ENCODE peak calls at places on chromosomes 5 and 9, in four cellular contexts. Y, R, A and O are unnamed samples. For H3K4me1, the result is how much of the 10 kb centered on the place peaks cover.

GRCh38 chr9:16062542-16063240 is 509.8 kb downstream of the CCDC171 start:
- DNase-seq in Y (peak), R (no peak), A (peak), O (no peak)

GRCh38 chr9:114071197-114071795 is 6.8 kb downstream of the AMBP start:
- DNase-seq in Y (no peak), R (no peak), A (no peak), O (no peak)

GRCh38 chr5:78530342-78531096 is 118.1 kb downstream of the LHFPL2 start:
- DNase-seq in Y (peak), R (no peak), A (peak), O (no peak)

GRCh38 chr9:37010180-37010579 is 23.9 kb downstream of the PAX5 start:
- DNase-seq in Y (no peak), R (no peak), A (no peak), O (no peak)

GRCh38 chr9:38141751-38142150 is 72.7 kb upstream of the SHB start:
- DNase-seq in Y (peak), R (no peak), A (peak), O (no peak)

GRCh38 chr5:4243865-4244264 is 648.2 kb downstream of the IRX1 start:
- DNase-seq in Y (no peak), R (no peak), A (no peak), O (no peak)

GRCh38 chr9:23502004-23502403 is 324.0 kb downstream of the ELAVL2 start:
- DNase-seq in Y (no peak), R (no peak), A (no peak), O (no peak)

GRCh38 chr5:58490397-58491072 is 700 bp upstream of the GAPT start:
- DNase-seq in Y (no peak), R (no peak), A (no peak), O (no peak)

GRCh38 chr5:68515514-68515913 is 300.0 kb downstream of the PIK3R1 start:
- DNase-seq in Y (no peak), R (peak), A (no peak), O (no peak)

GRCh38 chr9:86713456-86713855 is 233.8 kb downstream of the GAS1 start:
- DNase-seq in Y (peak), R (no peak), A (peak), O (no peak)

GRCh38 chr9:124510650-124511425 is 3.6 kb upstream of the NR5A1 start:
- DNase-seq in Y (peak), R (no peak), A (no peak), O (no peak)

GRCh38 chr5:96387616-96388015 is 45.4 kb downstream of the PCSK1 start:
- DNase-seq in Y (no peak), R (no peak), A (no peak), O (no peak)

GRCh38 chr5:10502130-10502529 is 60.5 kb downstream of the ROPN1L start:
- DNase-seq in Y (no peak), R (no peak), A (no peak), O (no peak)

GRCh38 chr5:137706841-137707240 is 29.0 kb downstream of the KLHL3 start:
- DNase-seq in Y (peak), R (no peak), A (peak), O (no peak)

GRCh38 chr9:81634915-81635516 is 54.3 kb downstream of the TLE1 start:
- DNase-seq in Y (peak), R (no peak), A (peak), O (no peak)

GRCh38 chr5:39274388-39275085 is 55.2 kb upstream of the FYB1 start:
- DNase-seq in Y (no peak), R (no peak), A (peak), O (peak)

GRCh38 chr5:4855889-4856288 is 284.2 kb upstream of the ADAMTS16 start:
- DNase-seq in Y (no peak), R (no peak), A (no peak), O (no peak)

GRCh38 chr5:146622391-146622790 is 106.4 kb upstream of the GPR151 start:
- DNase-seq in Y (no peak), R (peak), A (no peak), O (no peak)

GRCh38 chr9:2824564-2824963 is 19.3 kb downstream of the PUM3 start:
- DNase-seq in Y (no peak), R (peak), A (no peak), O (no peak)

GRCh38 chr5:178538624-178539344 is 51.4 kb downstream of the COL23A1 start:
- DNase-seq in Y (no peak), R (no peak), A (no peak), O (no peak)

GRCh38 chr5:178536541-178537466 is 53.4 kb downstream of the COL23A1 start:
- DNase-seq in Y (no peak), R (no peak), A (no peak), O (no peak)

GRCh38 chr5:178535299-178536175 is 54.7 kb downstream of the COL23A1 start:
- DNase-seq in Y (no peak), R (no peak), A (peak), O (no peak)

GRCh38 chr5:178540526-178540925 is 49.7 kb downstream of the COL23A1 start:
- DNase-seq in Y (no peak), R (no peak), A (no peak), O (no peak)

DNA sequence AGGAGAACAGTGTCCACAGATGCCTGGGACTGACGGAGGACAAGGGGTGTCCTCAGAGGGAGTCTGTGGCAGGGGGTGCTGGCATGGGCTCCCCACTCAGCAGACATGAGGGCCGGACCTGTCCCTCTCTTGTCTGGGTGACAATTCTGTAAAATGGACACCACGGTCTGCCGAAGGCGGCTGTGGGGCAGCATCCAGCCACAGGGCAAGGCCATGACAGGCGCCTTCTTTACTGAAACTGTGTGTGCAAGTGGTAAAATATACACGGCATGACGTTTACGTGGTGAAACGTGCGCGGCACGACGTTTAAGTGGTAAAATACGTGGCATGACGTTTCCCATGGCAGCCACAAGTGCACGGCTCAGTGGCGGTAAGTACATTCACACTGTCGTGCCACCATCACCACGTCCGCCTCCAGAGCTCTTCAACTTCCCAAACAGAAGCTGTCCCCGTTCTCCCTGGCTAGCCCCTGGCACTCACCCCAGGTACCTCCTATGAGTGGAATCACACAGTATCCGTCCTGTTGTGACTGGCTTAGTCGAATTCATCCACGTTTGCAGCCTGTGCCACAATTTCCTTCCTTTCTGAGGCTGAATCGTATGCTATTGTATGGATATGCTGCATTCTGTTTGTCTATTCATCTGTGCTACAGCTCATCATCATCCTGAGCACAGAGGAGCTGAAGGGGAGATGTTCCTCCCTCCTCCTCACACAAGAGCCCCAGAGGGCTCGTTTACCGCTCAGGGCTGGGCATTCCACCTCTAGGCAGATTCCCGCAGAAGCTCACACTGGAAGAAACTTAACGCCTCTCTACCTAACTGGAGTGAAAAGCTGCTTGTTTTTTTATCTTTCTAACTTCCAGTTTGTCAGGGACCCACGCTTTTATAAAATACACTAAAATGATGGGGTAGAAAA is 52.5 kb downstream of the COL23A1 start:
- DNase-seq in Y (no peak), R (no peak), A (no peak), O (no peak)
- H3K4me1 ChIP-seq in Y (under half), R (under half), A (under half), O (under half)

DNA sequence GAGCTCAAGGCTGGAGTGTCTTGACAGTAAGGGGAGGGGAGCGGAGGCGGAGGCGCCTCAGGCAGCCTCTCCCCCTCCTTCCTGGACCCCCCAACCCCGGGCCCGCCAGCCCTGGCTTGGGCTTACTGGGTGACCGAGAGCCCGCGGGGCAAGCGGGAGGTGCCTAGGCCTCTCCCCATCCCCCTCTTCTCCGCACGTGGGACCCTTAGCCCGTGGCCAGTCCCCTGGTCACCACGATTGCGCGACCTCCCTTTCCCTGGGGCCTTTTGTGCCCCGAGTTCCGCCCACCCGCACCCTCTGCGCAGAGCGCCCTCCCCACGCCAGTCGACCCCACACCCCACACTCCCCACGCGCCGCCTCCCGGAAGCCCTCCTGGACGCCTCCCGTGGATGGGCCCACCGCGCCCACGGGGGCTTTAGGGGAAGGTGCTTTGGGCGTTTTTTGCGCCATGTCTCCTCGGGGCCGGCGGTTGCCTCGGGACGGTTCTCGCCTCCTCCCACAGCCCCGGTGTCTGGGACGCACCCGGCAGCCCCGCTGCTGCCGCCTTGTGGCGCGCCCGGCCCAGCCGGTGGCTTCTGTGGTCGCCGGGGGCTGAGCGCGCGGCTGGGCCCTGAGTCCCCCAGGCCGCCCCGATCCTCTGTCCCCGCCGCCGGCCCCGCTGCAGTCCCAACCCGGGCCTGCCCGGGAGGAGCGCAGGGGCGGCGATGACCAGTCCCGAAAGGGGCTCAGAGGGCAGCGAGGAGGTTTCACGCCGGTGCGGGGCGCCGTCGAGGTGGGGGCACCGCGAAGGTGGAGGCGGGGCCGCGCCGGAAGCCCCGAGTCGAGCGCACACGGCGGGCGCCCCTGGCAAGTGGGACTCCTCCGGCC is 3.2 kb downstream of the TOR4A start:
- DNase-seq in Y (no peak), R (peak), A (peak), O (no peak)
- H3K4me3 ChIP-seq in Y (no peak), R (peak), A (peak), O (no peak)

GRCh38 chr5:151243564-151243963 is 9.4 kb upstream of the GM2A start:
- DNase-seq in Y (no peak), R (no peak), A (no peak), O (no peak)
- H3K4me1 ChIP-seq in Y (under half), R (under half), A (under half), O (under half)

GRCh38 chr9:126612813-126613641 is 701 bp upstream of the LMX1B start:
- DNase-seq in Y (no peak), R (peak), A (no peak), O (no peak)
- H3K4me3 ChIP-seq in Y (no peak), R (peak), A (peak), O (no peak)

DNA sequence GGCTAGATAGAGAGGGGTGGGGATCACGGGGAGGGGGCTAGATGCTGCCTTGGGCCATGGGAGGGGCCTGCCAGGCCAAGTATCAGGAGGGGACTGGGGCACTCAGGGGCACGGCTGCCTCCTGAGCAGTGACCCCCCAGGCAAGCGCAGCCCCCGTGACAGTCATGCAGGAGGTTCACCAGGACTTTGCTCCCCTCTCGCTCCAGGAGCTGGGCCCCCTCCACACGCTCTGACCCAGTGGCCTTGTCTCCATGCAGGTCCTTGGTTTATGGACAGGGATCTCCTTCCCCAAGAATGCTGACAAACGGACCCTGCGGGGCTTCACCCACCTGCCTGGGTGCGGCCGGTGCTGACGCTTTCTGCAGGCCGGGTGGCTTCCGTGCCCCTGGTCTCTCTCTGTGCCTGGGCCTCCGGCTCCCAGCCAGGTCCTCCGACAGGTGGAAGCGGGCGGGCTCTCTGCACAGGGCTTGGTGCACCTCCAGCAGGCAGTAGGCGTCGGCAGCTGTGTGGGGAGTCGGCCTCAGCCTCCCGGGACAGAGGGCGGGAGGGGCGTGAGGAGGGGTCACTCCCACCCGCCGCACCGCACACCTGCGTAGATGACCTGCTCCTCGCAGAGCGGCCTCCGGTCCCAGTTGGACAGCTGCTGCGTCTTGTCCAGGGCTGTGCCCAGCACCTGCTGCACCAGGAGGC is 46.9 kb upstream of the NRARP start:
- DNase-seq in Y (no peak), R (no peak), A (no peak), O (no peak)
- H3K4me1 ChIP-seq in Y (under half), R (under half), A (under half), O (under half)

DNA sequence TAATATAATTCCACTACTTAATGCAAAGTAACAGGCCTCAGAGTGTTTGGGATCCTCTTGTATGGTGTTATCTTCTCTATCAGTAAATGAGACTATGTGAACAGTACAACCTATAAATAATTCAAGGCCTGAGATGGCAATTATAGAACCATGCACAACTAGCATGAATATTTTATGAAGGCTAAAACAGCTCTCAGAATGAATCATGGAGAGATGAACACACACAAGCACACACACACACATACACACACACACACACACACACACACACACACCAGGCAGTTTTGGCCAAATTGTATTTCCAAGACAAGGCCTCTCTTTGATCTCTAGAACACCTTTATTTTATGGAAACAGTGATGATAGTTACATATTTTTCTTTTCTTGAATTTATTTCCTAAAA is 224.9 kb downstream of the EBF1 start:
- DNase-seq in Y (no peak), R (no peak), A (no peak), O (no peak)
- H3K4me3 ChIP-seq in Y (no peak), R (no peak), A (no peak), O (peak)

DNA sequence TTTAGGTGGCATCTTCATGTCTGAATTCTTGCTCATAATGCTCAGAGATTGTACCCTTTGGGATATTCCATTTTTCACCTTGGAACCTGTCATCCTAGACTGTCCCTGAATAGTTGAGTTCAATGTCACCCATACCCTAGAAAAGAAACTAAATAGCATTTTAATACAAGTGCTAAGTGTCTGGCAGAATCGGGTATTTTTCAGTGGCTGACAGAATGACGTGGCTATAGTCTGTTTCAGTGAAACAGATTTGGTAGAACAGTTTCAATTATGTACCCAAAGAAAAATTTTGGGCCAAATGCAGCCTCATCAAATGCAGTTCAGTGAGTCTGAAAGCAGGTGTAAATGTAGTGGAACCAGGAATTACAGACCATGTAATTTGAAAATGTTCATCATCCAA is 1041.2 kb downstream of the DTWD2 start:
- DNase-seq in Y (no peak), R (no peak), A (no peak), O (no peak)
- H3K4me1 ChIP-seq in Y (under half), R (under half), A (under half), O (under half)